ENCODE peak calls at places on chromosomes 12 and 14, in nine cellular contexts. N, H, M, O, G, S, Z, F and Y are unnamed samples.

GRCh38 chr12:110853856-110854255 is 7.1 kb downstream of the CCDC63 start:
- ATAC-seq in M (no peak), G (no peak), N (no peak), O (peak; percentile 81), F (no peak), H (no peak), S (no peak), Z (no peak), Y (no peak)

GRCh38 chr14:78875031-78875430 is 704.9 kb downstream of the NRXN3 start:
- ATAC-seq in G (no peak), F (no peak), N (no peak), O (no peak), S (no peak), H (no peak), Z (no peak), M (no peak), Y (no peak)

GRCh38 chr14:60197629-60198318 is 32.6 kb upstream of the DHRS7 start:
- ATAC-seq in H (no peak), O (no peak), S (no peak), G (no peak), N (no peak), M (no peak), F (no peak), Z (no peak), Y (no peak)

GRCh38 chr12:93231938-93232337 is 145.8 kb upstream of the NUDT4 start:
- ATAC-seq in S (no peak), N (no peak), Z (no peak), H (no peak), O (no peak), F (no peak), G (no peak), M (no peak), Y (no peak)

GRCh38 chr12:23356440-23356839 is 593.0 kb downstream of the SOX5 start:
- ATAC-seq in M (no peak), S (no peak), G (peak; percentile 45), O (no peak), Z (no peak), N (no peak), H (no peak), F (no peak), Y (no peak)

GRCh38 chr12:4279120-4279690 is 5.6 kb downstream of the CCND2 start:
- ATAC-seq in H (no peak), S (no peak), F (no peak), M (no peak), G (no peak), N (no peak), Z (no peak), O (no peak), Y (no peak)

GRCh38 chr12:4107911-4108697 is 165.5 kb upstream of the CCND2 start:
- ATAC-seq in H (no peak), S (no peak), F (no peak), M (no peak), O (no peak), G (no peak), N (peak; percentile 2), Z (no peak), Y (no peak)

GRCh38 chr12:121652767-121653497 is 16.5 kb downstream of the MORN3 start:
- ATAC-seq in F (no peak), M (no peak), H (no peak), G (no peak), N (no peak), S (no peak), O (no peak), Z (no peak), Y (no peak)

GRCh38 chr12:62292761-62293446 is 32.7 kb downstream of the USP15 start:
- ATAC-seq in N (no peak), Z (peak; percentile 29), H (peak; percentile 25), F (peak; percentile 34), O (peak; percentile 33), G (no peak), M (no peak), S (peak; percentile 16), Y (no peak)

GRCh38 chr14:59460378-59460777 is 4.8 kb downstream of the GPR135 start:
- ATAC-seq in F (no peak), G (no peak), S (no peak), M (no peak), H (no peak), Z (no peak), N (no peak), O (no peak), Y (no peak)

GRCh38 chr14:65351493-65352224 is 60.9 kb upstream of the FUT8 start:
- ATAC-seq in G (no peak), Z (no peak), M (no peak), F (no peak), O (no peak), N (no peak), S (no peak), H (no peak), Y (no peak)

GRCh38 chr14:77059276-77059934 is 30.9 kb upstream of the IRF2BPL start:
- ATAC-seq in G (peak; percentile 62), F (no peak), Z (peak; percentile 31), H (peak; percentile 27), N (peak; percentile 69), O (peak; percentile 70), M (no peak), S (peak; percentile 97), Y (peak; percentile 75)

GRCh38 chr14:103007555-103007954 is 49.8 kb downstream of the CDC42BPB start:
- ATAC-seq in M (no peak), G (no peak), N (no peak), S (no peak), F (peak; percentile 23), Z (no peak), H (peak; percentile 13), O (peak; percentile 73), Y (no peak)